ENCODE peak calls at places on chromosomes 12 and 14, in seven cellular contexts. C is upper lobe of right lung; Q is fibroblast of lung; X is CD4-positive, alpha-beta T cell; K is sigmoid colon; O is fibroblast of mammary gland; Z is foreskin fibroblast. F is an unnamed sample.

GRCh38 chr12:6915789-6916285 is 1.5 kb downstream of the ENO2 start:
- DNase-seq in K (no peak), O (no peak), C (no peak), Z (no peak), Q (no peak), X (no peak), F (no peak)

GRCh38 chr12:25100203-25100602 is 94.8 kb downstream of the DNAI7 start:
- DNase-seq in K (no peak), O (no peak), Z (no peak), C (no peak), X (no peak), Q (no peak), F (no peak)

GRCh38 chr12:15830538-15830937 is 41.4 kb upstream of the EPS8 start:
- DNase-seq in O (peak), C (no peak), X (no peak), Z (no peak), K (no peak), Q (peak), F (no peak)

GRCh38 chr14:61547186-61548121 is 147.9 kb upstream of the HIF1A start:
- DNase-seq in Q (peak), C (no peak), Z (peak), X (no peak), K (no peak), O (peak), F (no peak)

GRCh38 chr12:857611-858010 is 91.9 kb downstream of the RAD52 start:
- DNase-seq in X (no peak), O (peak), Z (peak), K (no peak), C (no peak), Q (peak), F (no peak)

GRCh38 chr12:7144414-7145120 is 14.4 kb downstream of the CLSTN3 start:
- DNase-seq in X (no peak), K (peak), O (peak), Z (no peak), Q (peak), C (peak), F (no peak)

GRCh38 chr12:93379432-93380308 is 1.9 kb downstream of the NUDT4 start:
- DNase-seq in Z (no peak), X (no peak), C (no peak), Q (peak), K (no peak), O (no peak), F (no peak)

GRCh38 chr12:39912211-39912980 is 193.5 kb downstream of the SLC2A13 start:
- DNase-seq in K (peak), Z (no peak), X (no peak), C (peak), Q (no peak), O (no peak), F (peak)

GRCh38 chr12:127723236-127723635 is 543.7 kb upstream of the TMEM132C start:
- DNase-seq in C (no peak), X (no peak), Q (no peak), Z (no peak), O (no peak), K (no peak), F (no peak)

GRCh38 chr14:91732859-91733477 is 1.1 kb upstream of the CATSPERB start:
- DNase-seq in C (no peak), O (peak), K (no peak), Z (peak), Q (no peak), X (no peak), F (no peak)

GRCh38 chr14:23068792-23069412 is 11.6 kb upstream of the CDH24 start:
- DNase-seq in Z (peak), O (peak), C (no peak), Q (peak), X (peak), K (peak), F (peak)

GRCh38 chr12:10212623-10213131 is at the start of gene GABARAPL1:
- DNase-seq in O (peak), X (peak), K (peak), Q (peak), Z (peak), C (peak), F (no peak)

GRCh38 chr12:112963227-112963861 is 15.0 kb upstream of the OAS2 start:
- DNase-seq in X (no peak), Q (no peak), C (no peak), O (no peak), K (no peak), Z (no peak), F (no peak)

GRCh38 chr12:95396849-95397498 is 77.0 kb upstream of the METAP2 start:
- DNase-seq in K (no peak), Z (peak), C (no peak), O (peak), X (no peak), Q (peak), F (no peak)

GRCh38 chr14:93914278-93914677 is 12.9 kb upstream of the FAM181A start:
- DNase-seq in K (no peak), O (no peak), C (no peak), Q (no peak), X (no peak), Z (no peak), F (no peak)

GRCh38 chr12:50333441-50333840 is 50.1 kb upstream of the LIMA1 start:
- DNase-seq in C (no peak), X (no peak), Z (no peak), O (no peak), Q (peak), K (no peak), F (no peak)

GRCh38 chr12:57300961-57301584 is 50.1 kb upstream of the STAC3 start:
- DNase-seq in X (no peak), O (no peak), Z (no peak), C (no peak), Q (no peak), K (no peak), F (peak)

GRCh38 chr14:72802588-72802946 is 91.3 kb downstream of the DPF3 start:
- DNase-seq in Z (no peak), O (no peak), Q (no peak), K (no peak), C (no peak), X (no peak), F (no peak)

GRCh38 chr14:40123816-40124215 is 691.6 kb upstream of the FBXO33 start:
- DNase-seq in K (no peak), Q (peak), O (no peak), C (no peak), Z (no peak), X (no peak), F (no peak)

GRCh38 chr12:55499810-55500252 is 7.7 kb downstream of the OR6C68 start:
- DNase-seq in K (no peak), Q (no peak), O (no peak), X (no peak), Z (no peak), C (no peak), F (no peak)

GRCh38 chr14:31465113-31465512 is 7.8 kb upstream of the DTD2 start:
- DNase-seq in C (no peak), X (no peak), Q (peak), O (peak), K (no peak), Z (no peak), F (no peak)

GRCh38 chr14:68978550-68978911 is 571 bp downstream of the ACTN1 start:
- DNase-seq in C (peak), Z (peak), X (peak), Q (peak), O (no peak), K (peak), F (no peak)

GRCh38 chr14:56953884-56954283 is 143.6 kb upstream of the OTX2 start:
- DNase-seq in K (no peak), Q (no peak), Z (no peak), O (no peak), C (no peak), X (no peak), F (no peak)

GRCh38 chr12:110251381-110251780 is 29.7 kb upstream of the ATP2A2 start:
- DNase-seq in Q (no peak), K (no peak), X (no peak), O (no peak), Z (no peak), C (no peak), F (no peak)

GRCh38 chr14:51401756-51402155 is 161.7 kb downstream of the TMX1 start:
- DNase-seq in Z (no peak), K (no peak), X (no peak), Q (no peak), C (no peak), O (peak), F (no peak)

GRCh38 chr12:113439606-113440030 is 17.4 kb downstream of the SDSL start:
- DNase-seq in O (peak), C (no peak), Q (peak), Z (no peak), X (no peak), K (no peak), F (no peak)

GRCh38 chr14:97159124-97159523 is 361.9 kb downstream of the VRK1 start:
- DNase-seq in Q (no peak), C (no peak), O (no peak), X (no peak), Z (no peak), K (no peak), F (no peak)

GRCh38 chr14:72154645-72155378 is 222.6 kb downstream of the RGS6 start:
- DNase-seq in O (no peak), K (no peak), Z (no peak), Q (no peak), X (no peak), C (no peak), F (no peak)

GRCh38 chr12:127680516-127680915 is 586.5 kb upstream of the TMEM132C start:
- DNase-seq in C (no peak), K (no peak), X (no peak), O (peak), Q (no peak), Z (peak), F (no peak)

GRCh38 chr14:100828448-100828834 is 2.5 kb downstream of the MEG3 start:
- DNase-seq in Z (no peak), X (no peak), K (no peak), C (no peak), Q (no peak), O (no peak), F (no peak)

GRCh38 chr14:100827751-100828447 is 2.0 kb downstream of the MEG3 start:
- DNase-seq in O (peak), C (no peak), X (no peak), Q (peak), Z (peak), K (no peak), F (no peak)

GRCh38 chr14:100826371-100827139 is 637 bp downstream of the MEG3 start:
- DNase-seq in X (no peak), O (no peak), Q (no peak), C (no peak), Z (no peak), K (no peak), F (no peak)

GRCh38 chr14:100825691-100826331 is at the start of gene MEG3:
- DNase-seq in O (peak), C (no peak), X (no peak), Q (peak), K (peak), Z (peak), F (no peak)

GRCh38 chr14:100827140-100827517 is 1.2 kb downstream of the MEG3 start:
- DNase-seq in C (no peak), O (no peak), Z (no peak), X (no peak), Q (peak), K (no peak), F (no peak)
- TF ChIP-seq CTCF in C (peak), O (no peak), Z (peak), X (no peak), Q (peak), K (no peak), F (peak)

DNA sequence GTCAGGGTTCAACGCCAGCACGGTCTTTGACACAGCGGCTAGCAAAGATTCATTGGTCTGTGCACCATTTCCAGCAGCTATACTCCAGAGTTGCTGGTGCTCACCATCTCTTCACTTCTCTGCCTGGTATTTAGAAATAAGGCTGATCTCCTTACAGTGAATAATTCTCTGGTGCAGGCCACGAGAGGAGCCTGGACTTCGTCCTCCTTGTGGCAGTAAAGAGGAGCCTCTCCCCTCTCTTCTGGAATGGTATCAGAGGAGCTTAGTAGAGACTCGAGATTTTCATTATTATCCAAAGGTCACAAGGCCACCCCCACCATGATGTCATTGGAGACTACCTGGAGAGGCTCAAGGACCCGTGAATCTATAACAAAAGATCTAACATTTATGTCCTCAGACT is 30.8 kb upstream of the BCL2L14 start:
- DNase-seq in Z (no peak), C (no peak), O (no peak), X (no peak), K (no peak), Q (no peak), F (no peak)
- TF ChIP-seq CTCF in Z (no peak), C (no peak), O (no peak), X (no peak), K (no peak), Q (no peak), F (no peak)

DNA sequence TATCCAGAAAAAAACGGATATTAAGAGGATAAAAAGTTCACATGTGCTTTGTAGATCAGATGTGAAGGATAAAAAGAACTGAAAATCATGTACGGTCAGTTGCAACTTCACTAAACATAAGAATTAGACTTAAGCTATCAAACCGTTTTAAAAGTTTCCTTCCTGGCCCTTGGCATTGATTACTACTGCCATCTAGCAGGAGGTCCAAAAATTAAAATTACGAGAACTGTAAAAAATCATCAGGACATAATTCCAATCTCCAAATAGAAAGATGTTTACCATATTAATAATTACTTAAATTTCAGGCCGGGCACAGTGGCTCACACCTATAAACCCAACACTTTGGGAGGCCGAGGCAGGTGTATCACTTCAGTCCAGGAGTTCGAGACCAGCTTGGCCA is 7.9 kb downstream of the WDR89 start:
- DNase-seq in Z (no peak), Q (no peak), O (no peak), X (no peak), K (no peak), C (no peak), F (no peak)
- TF ChIP-seq CTCF in Z (no peak), Q (peak), O (no peak), X (no peak), K (no peak), C (no peak), F (peak)

GRCh38 chr14:54356172-54356571 is 40.6 kb upstream of the CDKN3 start:
- DNase-seq in O (peak), Q (no peak), K (no peak), Z (peak), X (no peak), C (no peak), F (no peak)

GRCh38 chr14:54362089-54362504 is 34.7 kb upstream of the CDKN3 start:
- DNase-seq in X (no peak), Z (no peak), Q (no peak), K (no peak), C (no peak), O (no peak), F (no peak)

GRCh38 chr14:54362759-54363437 is 33.9 kb upstream of the CDKN3 start:
- DNase-seq in O (no peak), C (no peak), Z (no peak), Q (no peak), X (no peak), K (no peak), F (no peak)

GRCh38 chr14:54364555-54365415 is 32.0 kb upstream of the CDKN3 start:
- DNase-seq in Z (peak), X (no peak), O (peak), C (no peak), Q (peak), K (no peak), F (no peak)

GRCh38 chr14:54360667-54361066 is 36.1 kb upstream of the CDKN3 start:
- DNase-seq in C (no peak), O (no peak), Q (no peak), K (no peak), X (no peak), Z (no peak), F (no peak)
- TF ChIP-seq CTCF in C (no peak), O (no peak), Q (no peak), K (no peak), X (no peak), Z (no peak), F (no peak)

GRCh38 chr14:73846944-73847343 is 4.7 kb upstream of the PTGR2 start:
- DNase-seq in O (no peak), Q (no peak), X (no peak), C (no peak), K (no peak), Z (no peak), F (no peak)

GRCh38 chr14:73850940-73851339 is 691 bp upstream of the PTGR2 start:
- DNase-seq in X (no peak), C (no peak), Q (peak), Z (no peak), K (no peak), O (peak), F (no peak)

GRCh38 chr14:73851567-73852382 is at the start of gene PTGR2:
- DNase-seq in Q (peak), O (peak), X (peak), Z (peak), C (peak), K (peak), F (peak)
- TF ChIP-seq CTCF in Q (no peak), O (peak), X (no peak), Z (no peak), C (no peak), K (no peak), F (no peak)

DNA sequence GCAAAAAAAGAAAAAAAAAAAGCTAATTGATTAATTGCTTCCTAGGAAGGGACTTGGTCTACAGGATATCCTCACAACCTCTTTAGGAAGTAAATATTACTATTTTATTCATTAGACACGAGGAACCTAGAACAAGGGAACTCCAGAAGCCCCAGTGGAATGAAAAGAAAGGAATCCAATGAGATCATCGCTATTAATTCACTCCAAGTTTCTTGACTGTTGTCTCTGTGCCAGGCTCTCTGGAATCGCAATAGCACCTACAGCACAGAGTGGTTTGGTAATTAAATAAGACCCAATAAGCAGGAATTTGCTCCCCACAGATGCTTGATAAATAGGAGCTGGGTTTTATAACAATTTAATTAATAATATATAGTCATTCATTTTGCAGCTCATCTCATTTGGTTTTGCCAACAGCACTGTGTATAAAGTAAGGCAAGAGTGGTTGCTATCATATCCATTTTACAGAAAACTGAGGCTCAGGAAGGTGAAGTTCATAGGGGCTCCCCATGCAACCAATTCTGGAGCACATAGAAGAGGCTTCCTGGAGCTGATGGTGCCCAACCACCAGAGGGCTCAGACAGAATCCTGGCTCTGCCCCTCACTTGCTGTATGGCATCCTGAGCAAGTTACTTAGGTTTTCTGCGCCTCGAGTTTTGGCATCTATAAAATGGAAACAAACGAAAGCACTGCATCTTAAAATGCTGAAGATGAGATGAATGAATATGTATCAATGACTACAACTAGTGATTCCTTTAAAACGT is 420.2 kb downstream of the MED13L start:
- DNase-seq in O (no peak), C (no peak), K (no peak), X (no peak), Q (no peak), Z (no peak), F (no peak)
- TF ChIP-seq CTCF in O (peak), C (no peak), K (no peak), X (no peak), Q (no peak), Z (no peak), F (no peak)

GRCh38 chr14:106094654-106095189 is 568.3 kb downstream of the TMEM121 start:
- DNase-seq in C (no peak), Q (no peak), X (no peak), K (no peak), O (no peak), Z (no peak), F (no peak)
- TF ChIP-seq CTCF in C (no peak), Q (no peak), X (peak), K (no peak), O (no peak), Z (no peak), F (no peak)

GRCh38 chr14:58151701-58152568 is at the start of gene ARMH4:
- DNase-seq in Z (peak), C (peak), Q (peak), K (peak), X (peak), O (peak), F (no peak)
- TF ChIP-seq CTCF in Z (no peak), C (peak), Q (no peak), K (no peak), X (no peak), O (no peak), F (no peak)

GRCh38 chr12:69588527-69588926 is 3.3 kb downstream of the CCT2 start:
- DNase-seq in Q (no peak), Z (no peak), C (no peak), X (no peak), K (no peak), O (no peak), F (no peak)

GRCh38 chr12:69583203-69583602 is 2.1 kb upstream of the CCT2 start:
- DNase-seq in Q (no peak), O (no peak), K (no peak), C (no peak), Z (no peak), X (no peak), F (no peak)

GRCh38 chr12:69580074-69580473 is 5.2 kb upstream of the CCT2 start:
- DNase-seq in Z (no peak), K (no peak), O (no peak), X (no peak), Q (no peak), C (no peak), F (no peak)

GRCh38 chr12:69589082-69589481 is 3.8 kb downstream of the CCT2 start:
- DNase-seq in Q (no peak), O (no peak), C (no peak), Z (no peak), K (no peak), X (no peak), F (no peak)

GRCh38 chr12:69585189-69586062 is at the start of gene CCT2:
- DNase-seq in C (peak), X (peak), Z (peak), Q (peak), K (peak), O (peak), F (peak)
- TF ChIP-seq CTCF in C (peak), X (peak), Z (peak), Q (peak), K (no peak), O (peak), F (peak)

F was measured in LNCaP clone FGC.